ENCODE peak calls at places on chromosomes 13 and 19, in nine cellular contexts. D is spleen, T is ovary, L is gastrocnemius medialis, F is lower leg skin, O is endothelial cell of umbilical vein, S is heart left ventricle, W is K562, H is transverse colon. R is an unnamed sample.

GRCh38 chr19:38004505-38005223 is 97.7 kb downstream of the SIPA1L3 start:
- DNase-seq in D (no peak), T (peak), L (peak), F (peak), O (peak), S (peak), W (peak), H (peak), R (peak)

GRCh38 chr13:35747594-35747993 is 271.1 kb upstream of the MAB21L1 start:
- DNase-seq in D (no peak), T (no peak), L (no peak), F (no peak), O (no peak), S (no peak), W (no peak), H (no peak), R (no peak)

GRCh38 chr13:112756967-112757758 is 67.3 kb downstream of the ATP11A start:
- DNase-seq in D (peak), T (no peak), L (no peak), F (no peak), O (no peak), S (no peak), W (no peak), H (no peak), R (no peak)

GRCh38 chr13:54733639-54734038 is 1705.0 kb downstream of the OLFM4 start:
- DNase-seq in D (no peak), T (no peak), L (no peak), F (no peak), O (no peak), S (no peak), W (no peak), H (no peak), R (no peak)

GRCh38 chr19:30120860-30121484 is 178.9 kb downstream of the URI1 start:
- DNase-seq in D (no peak), T (no peak), L (no peak), F (no peak), O (no peak), S (no peak), W (no peak), H (no peak), R (no peak)

GRCh38 chr13:43572601-43573360 is 214.0 kb downstream of the ENOX1 start:
- DNase-seq in D (no peak), T (no peak), L (no peak), F (no peak), O (no peak), S (no peak), W (no peak), H (no peak), R (no peak)

GRCh38 chr13:72782717-72783116 is 784 bp downstream of the PIBF1 start:
- DNase-seq in D (no peak), T (no peak), L (no peak), F (no peak), O (peak), S (no peak), W (peak), H (no peak), R (no peak)

GRCh38 chr19:41928221-41928683 is at the start of gene ERFL:
- DNase-seq in D (peak), T (no peak), L (no peak), F (no peak), O (no peak), S (no peak), W (peak), H (no peak), R (no peak)

GRCh38 chr19:27966390-27966816 is 1246.5 kb downstream of the UQCRFS1 start:
- DNase-seq in D (no peak), T (no peak), L (no peak), F (no peak), O (no peak), S (no peak), W (peak), H (no peak), R (no peak)

GRCh38 chr19:47609885-47610545 is 1.1 kb downstream of the BICRA start:
- DNase-seq in D (peak), T (peak), L (peak), F (no peak), O (peak), S (peak), W (peak), H (peak), R (no peak)

GRCh38 chr19:32318884-32319520 is 26.4 kb upstream of the ZNF507 start:
- DNase-seq in D (no peak), T (no peak), L (no peak), F (no peak), O (no peak), S (no peak), W (peak), H (no peak), R (no peak)

GRCh38 chr19:51690359-51691121 is 2.6 kb upstream of the SPACA6 start:
- DNase-seq in D (peak), T (peak), L (no peak), F (peak), O (peak), S (peak), W (peak), H (peak), R (no peak)

GRCh38 chr13:30409911-30410704 is 12.2 kb upstream of the UBE2L5 start:
- DNase-seq in D (no peak), T (peak), L (peak), F (no peak), O (no peak), S (no peak), W (no peak), H (no peak), R (no peak)

GRCh38 chr13:39414339-39414738 is 188.7 kb downstream of the LHFPL6 start:
- DNase-seq in D (no peak), T (no peak), L (no peak), F (no peak), O (no peak), S (no peak), W (no peak), H (no peak), R (no peak)

GRCh38 chr13:41608779-41609178 is 151.4 kb downstream of the RGCC start:
- DNase-seq in D (no peak), T (no peak), L (no peak), F (no peak), O (no peak), S (no peak), W (no peak), H (no peak), R (no peak)

GRCh38 chr13:32228330-32229041 is 86.7 kb downstream of the ZAR1L start:
- DNase-seq in D (no peak), T (no peak), L (no peak), F (no peak), O (no peak), S (no peak), W (no peak), H (no peak), R (no peak)

GRCh38 chr13:73274147-73274546 is 215.3 kb downstream of the KLF5 start:
- DNase-seq in D (no peak), T (no peak), L (no peak), F (no peak), O (no peak), S (no peak), W (no peak), H (no peak), R (no peak)

GRCh38 chr13:96551540-96551939 is 442.7 kb downstream of the OXGR1 start:
- DNase-seq in D (no peak), T (no peak), L (no peak), F (no peak), O (no peak), S (no peak), W (no peak), H (no peak), R (no peak)

GRCh38 chr13:112263152-112263551 is 113.0 kb upstream of the SPACA7 start:
- DNase-seq in D (no peak), T (no peak), L (no peak), F (peak), O (no peak), S (no peak), W (no peak), H (no peak), R (no peak)

GRCh38 chr19:48445256-48445605 is 552 bp upstream of the GRWD1 start:
- DNase-seq in D (no peak), T (peak), L (no peak), F (peak), O (peak), S (no peak), W (peak), H (no peak), R (no peak)

DNA sequence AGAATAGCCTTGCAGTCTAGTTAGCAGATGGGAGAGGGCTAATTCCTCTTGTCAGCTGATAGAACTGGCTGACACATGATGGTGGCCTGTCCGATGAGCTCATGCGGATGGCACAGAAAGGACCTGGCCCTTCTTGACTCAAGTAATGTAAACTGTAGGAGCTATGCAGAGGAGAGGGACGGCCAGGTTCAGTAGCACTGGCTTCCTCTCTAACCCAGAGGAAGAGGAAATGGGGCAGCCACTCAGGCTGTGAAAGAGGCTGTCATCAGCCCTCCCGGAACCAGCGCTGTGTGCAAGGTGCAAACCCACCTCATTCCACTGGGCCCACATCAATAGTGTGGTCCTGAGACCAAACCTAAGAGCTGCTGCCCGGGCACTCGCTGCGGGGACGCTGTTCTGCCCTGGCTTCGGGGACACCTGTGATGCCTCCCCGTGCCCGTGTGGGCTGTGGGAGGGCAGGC is 30.7 kb upstream of the USE1 start:
- DNase-seq in D (peak), T (no peak), L (no peak), F (no peak), O (no peak), S (no peak), W (no peak), H (peak), R (no peak)
- TF ChIP-seq POLR2A in D (no peak), T (no peak), L (no peak), F (no peak), O (no peak), S (no peak), W (no peak), H (no peak), R (no peak)

GRCh38 chr13:104943331-104943730 is 1592.1 kb downstream of the EFNB2 start:
- DNase-seq in D (no peak), T (no peak), L (no peak), F (no peak), O (no peak), S (no peak), W (no peak), H (no peak), R (no peak)
- TF ChIP-seq POLR2A in D (no peak), T (no peak), L (no peak), F (no peak), O (no peak), S (no peak), W (no peak), H (no peak), R (no peak)

DNA sequence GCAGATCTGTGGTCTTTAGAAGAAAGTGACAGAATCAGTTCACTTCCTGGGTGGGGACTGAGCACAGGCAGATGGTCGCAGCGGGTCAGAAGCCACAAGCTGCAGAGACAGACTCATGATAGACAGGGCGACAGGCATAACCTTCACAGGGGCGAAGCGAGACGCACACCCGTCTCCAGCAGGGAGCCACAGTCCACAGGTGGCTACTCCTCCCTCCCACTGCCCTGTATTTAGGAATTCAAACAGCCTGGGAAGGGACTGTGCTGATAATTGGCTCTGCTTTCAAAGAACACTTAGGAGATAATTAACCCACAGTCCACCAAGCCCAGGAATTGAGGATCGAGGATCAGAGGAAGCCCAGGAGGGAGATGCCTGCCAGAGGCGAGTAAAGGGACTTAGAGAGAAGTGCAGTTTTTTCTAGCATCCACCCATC is 23.2 kb downstream of the RFX2 start:
- DNase-seq in D (no peak), T (no peak), L (no peak), F (no peak), O (no peak), S (no peak), W (peak), H (peak), R (no peak)
- TF ChIP-seq POLR2A in D (no peak), T (no peak), L (no peak), F (no peak), O (no peak), S (no peak), W (no peak), H (peak), R (no peak)

GRCh38 chr13:34166406-34166805 is 348.5 kb downstream of the RFC3 start:
- DNase-seq in D (no peak), T (no peak), L (no peak), F (no peak), O (no peak), S (no peak), W (no peak), H (no peak), R (no peak)

GRCh38 chr13:34174671-34175145 is 356.8 kb downstream of the RFC3 start:
- DNase-seq in D (no peak), T (no peak), L (no peak), F (no peak), O (no peak), S (no peak), W (no peak), H (no peak), R (no peak)

GRCh38 chr13:34176636-34177035 is 358.7 kb downstream of the RFC3 start:
- DNase-seq in D (no peak), T (no peak), L (no peak), F (no peak), O (no peak), S (no peak), W (no peak), H (no peak), R (no peak)

GRCh38 chr13:34172048-34172447 is 354.1 kb downstream of the RFC3 start:
- DNase-seq in D (no peak), T (no peak), L (no peak), F (no peak), O (no peak), S (no peak), W (no peak), H (no peak), R (no peak)
- TF ChIP-seq POLR2A in D (no peak), T (no peak), L (no peak), F (no peak), O (no peak), S (no peak), W (no peak), H (no peak), R (no peak)

GRCh38 chr19:55117636-55118391 is at the start of gene PPP1R12C:
- DNase-seq in D (peak), T (peak), L (peak), F (peak), O (peak), S (peak), W (peak), H (peak), R (peak)

GRCh38 chr19:55115446-55116065 is 1.9 kb downstream of the PPP1R12C start:
- DNase-seq in D (no peak), T (no peak), L (no peak), F (no peak), O (peak), S (peak), W (peak), H (no peak), R (no peak)

GRCh38 chr19:55118401-55118991 is 1.1 kb upstream of the PPP1R12C start:
- DNase-seq in D (peak), T (peak), L (peak), F (peak), O (no peak), S (peak), W (peak), H (peak), R (no peak)

GRCh38 chr19:55116232-55117062 is 990 bp downstream of the PPP1R12C start:
- DNase-seq in D (peak), T (peak), L (peak), F (peak), O (peak), S (peak), W (peak), H (peak), R (no peak)

DNA sequence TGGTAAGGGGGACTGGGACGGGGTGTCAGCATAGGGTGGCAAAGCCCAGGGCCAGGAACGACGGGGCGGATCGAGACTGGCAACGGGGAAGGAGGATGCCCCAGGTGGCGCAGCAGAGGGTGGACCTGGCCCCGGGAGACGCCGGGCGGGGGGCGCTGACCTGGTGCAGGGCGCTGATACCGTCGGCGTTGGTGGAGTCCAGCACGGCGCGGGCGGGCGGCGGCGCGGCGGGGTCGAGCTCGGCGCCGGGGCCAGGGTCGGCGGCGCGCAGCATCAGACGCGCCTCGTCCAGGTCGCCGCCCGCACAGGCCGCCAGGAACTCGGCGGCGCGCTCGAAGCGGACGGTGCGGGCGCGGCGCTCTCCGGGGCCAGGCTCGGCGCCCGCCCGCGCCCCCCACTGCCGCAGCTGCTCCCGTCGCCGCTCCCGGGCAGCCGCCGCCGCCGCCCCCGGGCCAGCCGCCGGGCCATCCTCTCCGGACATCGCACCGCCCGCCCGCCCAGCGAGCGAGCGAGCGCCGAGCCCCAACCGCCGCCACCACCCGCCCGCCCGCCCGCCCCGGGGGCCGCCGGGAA is 288 bp downstream of the PPP1R12C start:
- DNase-seq in D (peak), T (peak), L (no peak), F (no peak), O (no peak), S (peak), W (no peak), H (peak), R (no peak)
- TF ChIP-seq POLR2A in D (no peak), T (no peak), L (peak), F (no peak), O (no peak), S (no peak), W (no peak), H (no peak), R (no peak)

DNA sequence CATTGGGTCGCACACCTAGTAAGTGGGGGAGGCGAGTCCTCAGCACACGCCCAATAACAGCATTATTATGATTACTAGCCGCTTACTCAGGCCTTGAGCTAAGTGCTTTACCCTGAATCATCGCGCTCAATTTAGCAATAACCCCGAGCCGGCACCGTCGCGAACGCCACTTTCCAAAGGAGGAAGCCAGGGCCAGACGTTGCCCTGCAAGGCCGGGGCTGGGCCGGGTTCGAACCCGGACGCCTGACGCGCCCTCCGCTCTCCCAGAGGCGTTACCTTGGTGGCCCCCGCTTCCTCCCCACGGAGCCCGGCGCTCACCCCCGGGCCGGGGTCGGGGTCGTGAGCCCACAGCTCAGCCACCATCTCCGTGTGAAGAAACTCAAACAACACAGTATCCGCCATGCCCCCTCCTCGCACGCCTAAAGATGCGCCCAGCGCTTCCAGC is at the start of gene TRAPPC6A:
- DNase-seq in D (no peak), T (no peak), L (no peak), F (no peak), O (no peak), S (no peak), W (no peak), H (no peak), R (no peak)
- TF ChIP-seq POLR2A in D (no peak), T (peak), L (peak), F (peak), O (peak), S (peak), W (peak), H (peak), R (no peak)

GRCh38 chr13:110300090-110300815 is 6.7 kb downstream of the COL4A1 start:
- DNase-seq in D (no peak), T (no peak), L (no peak), F (no peak), O (no peak), S (no peak), W (no peak), H (no peak), R (no peak)
- TF ChIP-seq POLR2A in D (no peak), T (no peak), L (no peak), F (no peak), O (no peak), S (no peak), W (no peak), H (no peak), R (no peak)